ENCODE peak calls at places on chromosomes 16 and 17, in eight cellular contexts. X, I, F, B, S, W, J and D are unnamed samples.

GRCh38 chr17:77619851-77620250 is 338.7 kb upstream of the TNRC6C start:
- DNase-seq in I (no peak), B (peak), J (no peak), X (no peak), W (no peak), S (no peak), F (no peak), D (no peak)

GRCh38 chr17:9003355-9004131 is 17.8 kb upstream of the NTN1 start:
- DNase-seq in S (no peak), J (no peak), B (no peak), X (no peak), I (no peak), W (no peak), F (peak), D (no peak)

GRCh38 chr16:69093974-69094373 is 11.5 kb upstream of the HAS3 start:
- DNase-seq in F (no peak), W (no peak), B (no peak), J (no peak), X (no peak), S (no peak), I (no peak), D (no peak)

GRCh38 chr17:75096082-75096625 is 8.4 kb downstream of the SLC16A5 start:
- DNase-seq in F (no peak), B (no peak), W (no peak), J (peak), X (no peak), I (no peak), S (peak), D (peak)

GRCh38 chr17:45976755-45977505 is 22.1 kb upstream of the STH start:
- DNase-seq in S (no peak), B (no peak), F (no peak), W (no peak), I (no peak), J (no peak), X (no peak), D (peak)

GRCh38 chr17:12730931-12731521 is 58.3 kb upstream of the ARHGAP44 start:
- DNase-seq in J (peak), S (peak), X (no peak), F (no peak), W (no peak), I (no peak), B (no peak), D (no peak)

GRCh38 chr17:17740627-17741237 is 59.5 kb downstream of the RAI1 start:
- DNase-seq in J (no peak), F (no peak), I (no peak), B (no peak), W (no peak), X (no peak), S (no peak), D (no peak)

GRCh38 chr16:69925311-69925710 is 25.8 kb upstream of the CLEC18A start:
- DNase-seq in J (no peak), S (no peak), W (no peak), B (no peak), I (no peak), F (no peak), X (no peak), D (no peak)

GRCh38 chr17:64202683-64203430 is 60.2 kb downstream of the TEX2 start:
- DNase-seq in I (no peak), S (no peak), B (no peak), X (no peak), J (no peak), W (no peak), F (no peak), D (peak)

GRCh38 chr17:64741924-64742670 is 80.0 kb upstream of the SMURF2 start:
- DNase-seq in W (no peak), X (no peak), F (no peak), I (no peak), B (peak), S (peak), J (no peak), D (peak)

GRCh38 chr16:53784312-53784711 is 80.4 kb downstream of the FTO start:
- DNase-seq in S (no peak), B (no peak), F (no peak), J (no peak), X (no peak), W (no peak), I (no peak), D (no peak)